ENCODE peak calls at places on chromosomes 1 and 21, in five cellular contexts. J is cardiac muscle cell, Q is EL, M is RPMI7951, W is mesenchymal stem cell. Y is an unnamed sample.

GRCh38 chr1:230831706-230832105 is 36.6 kb downstream of the C1orf198 start:
- DNase-seq in J (peak; percentile 91), Q (no peak), M (no peak), W (peak; percentile 38), Y (no peak)

GRCh38 chr1:200437088-200437487 is 27.3 kb upstream of the ZNF281 start:
- DNase-seq in J (no peak), Q (no peak), M (no peak), W (no peak), Y (no peak)

GRCh38 chr1:52677407-52677806 is 20.7 kb downstream of the COA7 start:
- DNase-seq in J (peak; percentile 69), Q (no peak), M (no peak), W (no peak), Y (no peak)

GRCh38 chr1:153032073-153032472 is 1.1 kb downstream of the SPRR1B start:
- DNase-seq in J (no peak), Q (no peak), M (no peak), W (no peak), Y (no peak)

GRCh38 chr1:18137759-18138345 is 30.3 kb downstream of the IGSF21 start:
- DNase-seq in J (no peak), Q (no peak), M (no peak), W (no peak), Y (no peak)

GRCh38 chr1:7474786-7475502 is 296.2 kb upstream of the VAMP3 start:
- DNase-seq in J (no peak), Q (no peak), M (no peak), W (no peak), Y (no peak)

GRCh38 chr1:201011616-201012015 is 11.9 kb downstream of the KIF21B start:
- DNase-seq in J (no peak), Q (no peak), M (no peak), W (no peak), Y (no peak)

GRCh38 chr1:9901148-9902059 is 8.7 kb downstream of the CTNNBIP1 start:
- DNase-seq in J (no peak), Q (no peak), M (peak; percentile 58), W (no peak), Y (no peak)

GRCh38 chr1:182715531-182715930 is 31.1 kb upstream of the RGS8 start:
- DNase-seq in J (no peak), Q (no peak), M (no peak), W (no peak), Y (no peak)

GRCh38 chr1:147292635-147293251 is 50.3 kb downstream of the CHD1L start:
- DNase-seq in J (peak; percentile 71), Q (peak; percentile 97), M (peak; percentile 92), W (peak; percentile 98), Y (no peak)

GRCh38 chr1:94925561-94926364 is 1.1 kb downstream of the CNN3 start:
- DNase-seq in J (peak; percentile 95), Q (peak; percentile 96), M (peak; percentile 94), W (peak; percentile 87), Y (no peak)

GRCh38 chr1:94094466-94095111 is 26.4 kb downstream of the ABCA4 start:
- DNase-seq in J (peak; percentile 92), Q (peak; percentile 35), M (no peak), W (no peak), Y (no peak)

GRCh38 chr1:3249846-3250501 is 181.0 kb downstream of the PRDM16 start:
- DNase-seq in J (no peak), Q (no peak), M (no peak), W (no peak), Y (no peak)

GRCh38 chr21:46226920-46227599 is 1.5 kb downstream of the LSS start:
- DNase-seq in J (peak; percentile 78), Q (peak; percentile 50), M (peak; percentile 29), W (peak; percentile 79), Y (no peak)

GRCh38 chr1:981491-981954 is 370 bp downstream of the PERM1 start:
- DNase-seq in J (no peak), Q (no peak), M (no peak), W (no peak), Y (no peak)

GRCh38 chr1:90763930-90764329 is 46.8 kb upstream of the BARHL2 start:
- DNase-seq in J (no peak), Q (no peak), M (peak; percentile 56), W (no peak), Y (no peak)

GRCh38 chr21:28636988-28637691 is 355.5 kb downstream of the LTN1 start:
- DNase-seq in J (peak; percentile 81), Q (peak; percentile 94), M (peak; percentile 30), W (peak; percentile 14), Y (no peak)

GRCh38 chr1:219128957-219129356 is 44.7 kb upstream of the LYPLAL1 start:
- DNase-seq in J (no peak), Q (peak; percentile 12), M (peak; percentile 18), W (no peak), Y (no peak)

GRCh38 chr1:184075040-184076029 is 23.8 kb downstream of the TSEN15 start:
- DNase-seq in J (peak; percentile 79), Q (peak; percentile 67), M (peak; percentile 58), W (peak; percentile 75), Y (no peak)

GRCh38 chr21:46628868-46629267 is 6.6 kb upstream of the PRMT2 start:
- DNase-seq in J (no peak), Q (no peak), M (no peak), W (no peak), Y (no peak)

GRCh38 chr1:58929667-58930325 is 145.9 kb upstream of the JUN start:
- DNase-seq in J (no peak), Q (no peak), M (peak; percentile 30), W (peak; percentile 36), Y (peak; percentile 71)

GRCh38 chr1:34407140-34407539 is 230.4 kb downstream of the C1orf94 start:
- DNase-seq in J (no peak), Q (no peak), M (peak; percentile 78), W (no peak), Y (no peak)

GRCh38 chr1:186240436-186240835 is 134.6 kb downstream of the TPR start:
- DNase-seq in J (no peak), Q (no peak), M (no peak), W (no peak), Y (no peak)

GRCh38 chr1:92922378-92923035 is 38.8 kb downstream of the DIPK1A start:
- DNase-seq in J (no peak), Q (peak; percentile 43), M (peak; percentile 76), W (no peak), Y (no peak)

GRCh38 chr1:178491721-178492120 is 5.0 kb downstream of the CLEC20A start:
- DNase-seq in J (no peak), Q (no peak), M (no peak), W (no peak), Y (no peak)

GRCh38 chr1:19371226-19372135 is 59.4 kb downstream of the SLC66A1 start:
- DNase-seq in J (no peak), Q (no peak), M (no peak), W (no peak), Y (no peak)

GRCh38 chr1:237018896-237019295 is 14.7 kb upstream of the MT1HL1 start:
- DNase-seq in J (no peak), Q (no peak), M (no peak), W (no peak), Y (no peak)